ENCODE peak calls at places on chromosomes 3 and 15, in five cellular contexts. J is BJ, W is HCT116, L is GDM1, H is SW480. K is an unnamed sample.

GRCh38 chr3:19885468-19885867 is 48.5 kb downstream of the EFHB start:
- DNase-seq in L (no peak), J (no peak), W (no peak), H (peak; percentile 36), K (peak; percentile 21)

GRCh38 chr3:174125267-174125844 is 727.8 kb downstream of the NLGN1 start:
- DNase-seq in H (no peak), J (no peak), W (peak; percentile 31), L (no peak), K (no peak)

GRCh38 chr15:67832031-67832551 is 6.8 kb downstream of the SKOR1 start:
- DNase-seq in J (no peak), W (no peak), H (peak; percentile 30), L (no peak), K (no peak)

GRCh38 chr3:125129512-125129962 is 73.7 kb upstream of the HEG1 start:
- DNase-seq in L (no peak), W (no peak), J (peak; percentile 90), H (peak; percentile 90), K (no peak)

GRCh38 chr3:23600178-23600577 is 205.6 kb upstream of the UBE2E1 start:
- DNase-seq in J (peak; percentile 62), W (no peak), H (no peak), L (no peak), K (peak; percentile 32)

GRCh38 chr3:136984837-136985236 is 27.1 kb downstream of the IL20RB start:
- DNase-seq in H (peak; percentile 9), W (no peak), L (no peak), J (no peak), K (no peak)

GRCh38 chr3:194133661-194134230 is 2.2 kb upstream of the HES1 start:
- DNase-seq in W (no peak), L (no peak), J (no peak), H (peak; percentile 88), K (peak; percentile 44)

GRCh38 chr3:59919581-59919980 is 869.8 kb upstream of the CFAP20DC start:
- DNase-seq in L (no peak), H (no peak), J (no peak), W (no peak), K (no peak)

GRCh38 chr3:9014189-9014588 is 50.9 kb upstream of the RAD18 start:
- DNase-seq in H (no peak), J (no peak), L (no peak), W (no peak), K (no peak)

GRCh38 chr3:14540821-14541385 is 761 bp upstream of the GRIP2 start:
- DNase-seq in L (no peak), W (no peak), J (no peak), H (no peak), K (no peak)

GRCh38 chr3:100662113-100662823 is 47.0 kb upstream of the TFG start:
- DNase-seq in W (no peak), J (no peak), H (no peak), L (no peak), K (no peak)

GRCh38 chr3:162165346-162165745 is 668.7 kb downstream of the OTOL1 start:
- DNase-seq in J (no peak), L (no peak), H (no peak), W (no peak), K (no peak)

GRCh38 chr3:141385386-141386079 is 17.2 kb downstream of the ZBTB38 start:
- DNase-seq in W (no peak), L (no peak), J (no peak), H (no peak), K (no peak)

GRCh38 chr3:175818811-175819464 is 959.8 kb downstream of the NAALADL2 start:
- DNase-seq in W (peak; percentile 3), H (no peak), J (no peak), L (no peak), K (no peak)

GRCh38 chr3:111668912-111669488 is 73.9 kb upstream of the ZBED2 start:
- DNase-seq in J (no peak), H (peak; percentile 85), L (peak; percentile 21), W (peak; percentile 47), K (no peak)

GRCh38 chr15:71274448-71274798 is 159.2 kb downstream of the THSD4 start:
- DNase-seq in H (no peak), L (no peak), W (no peak), J (no peak), K (no peak)

GRCh38 chr3:196971094-196971698 is 2.6 kb upstream of the PIGZ start:
- DNase-seq in H (no peak), L (no peak), W (no peak), J (no peak), K (no peak)

GRCh38 chr3:14508966-14509795 is 31.0 kb downstream of the GRIP2 start:
- DNase-seq in L (peak; percentile 31), W (peak; percentile 46), H (peak; percentile 43), J (no peak), K (peak; percentile 96)

GRCh38 chr15:68558318-68559305 is 20.2 kb upstream of the CORO2B start:
- DNase-seq in H (no peak), W (no peak), L (no peak), J (no peak), K (no peak)

GRCh38 chr3:32856355-32856889 is 38.6 kb downstream of the TRIM71 start:
- DNase-seq in L (no peak), H (no peak), J (no peak), W (no peak), K (no peak)

GRCh38 chr15:39403674-39404117 is 177.2 kb upstream of the THBS1 start:
- DNase-seq in H (no peak), J (no peak), L (no peak), W (no peak), K (no peak)

GRCh38 chr3:194939949-194940770 is 254.5 kb downstream of the FAM43A start:
- DNase-seq in W (no peak), H (no peak), L (no peak), J (no peak), K (no peak)

GRCh38 chr3:81554805-81555204 is 206.6 kb downstream of the GBE1 start:
- DNase-seq in L (no peak), W (no peak), H (no peak), J (no peak), K (no peak)

GRCh38 chr15:64740361-64741170 is 34.8 kb downstream of the RBPMS2 start:
- DNase-seq in H (no peak), L (no peak), J (no peak), W (no peak), K (peak; percentile 30)

GRCh38 chr3:89521328-89521727 is 413.9 kb downstream of the EPHA3 start:
- DNase-seq in H (no peak), W (no peak), J (no peak), L (no peak), K (no peak)

GRCh38 chr3:30672959-30673358 is 66.6 kb downstream of the TGFBR2 start:
- DNase-seq in J (no peak), H (no peak), L (no peak), W (no peak), K (no peak)

GRCh38 chr3:195109098-195109657 is 161.8 kb downstream of the XXYLT1 start:
- DNase-seq in H (no peak), L (no peak), J (no peak), W (no peak), K (no peak)

GRCh38 chr3:129582799-129583198 is 23.7 kb downstream of the PLXND1 start:
- DNase-seq in H (no peak), L (no peak), J (no peak), W (no peak), K (no peak)

GRCh38 chr15:57485869-57486268 is 105.8 kb upstream of the MYZAP start:
- DNase-seq in L (no peak), J (peak; percentile 26), H (peak; percentile 60), W (peak; percentile 79), K (peak; percentile 50)

GRCh38 chr15:34855397-34855796 is 60.0 kb upstream of the ACTC1 start:
- DNase-seq in W (no peak), J (peak; percentile 18), H (no peak), L (no peak), K (no peak)

GRCh38 chr3:193812078-193812725 is 219.2 kb downstream of the OPA1 start:
- DNase-seq in J (no peak), L (no peak), H (no peak), W (no peak), K (no peak)

GRCh38 chr3:103712320-103713008 is 1277.6 kb downstream of the ZPLD1 start:
- DNase-seq in H (no peak), J (no peak), L (no peak), W (peak; percentile 21), K (no peak)

GRCh38 chr3:24963762-24964625 is 464.1 kb upstream of the RARB start:
- DNase-seq in W (peak; percentile 2), J (no peak), L (no peak), H (peak; percentile 20), K (no peak)

GRCh38 chr3:127820871-127821853 is 1.2 kb downstream of the MGLL start:
- DNase-seq in J (no peak), H (no peak), W (no peak), L (no peak), K (no peak)

GRCh38 chr15:47439146-47439869 is 278.0 kb upstream of the SEMA6D start:
- DNase-seq in J (no peak), L (no peak), W (no peak), H (no peak), K (no peak)

GRCh38 chr3:69292959-69293574 is 92.8 kb downstream of the FRMD4B start:
- DNase-seq in W (no peak), L (no peak), H (no peak), J (no peak), K (no peak)

GRCh38 chr3:187586226-187586625 is 84.0 kb downstream of the SST start:
- DNase-seq in W (no peak), L (no peak), J (peak; percentile 30), H (no peak), K (no peak)

GRCh38 chr15:39030291-39031070 is 465.9 kb upstream of the RASGRP1 start:
- DNase-seq in J (peak; percentile 27), L (no peak), W (no peak), H (no peak), K (no peak)

K was measured in 8988T.